ENCODE peak calls at places on chromosomes 16 and 17, in six cellular contexts. M is body of pancreas, E is spleen, Z is heart left ventricle, K is stomach, Y is transverse colon. N is an unnamed sample.
A peak's percentile ranks its signal among the peaks of the same experiment; 100 is the strongest.

GRCh38 chr17:13513039-13513405 is 88.7 kb downstream of the HS3ST3A1 start:
- DNase-seq in Y (no peak), M (no peak), Z (peak; percentile 42), K (no peak), E (no peak), N (no peak)

GRCh38 chr16:81483064-81483969 is 38.7 kb downstream of the CMIP start:
- DNase-seq in E (no peak), Y (no peak), K (no peak), Z (no peak), M (no peak), N (no peak)

GRCh38 chr17:32780721-32781120 is 96.2 kb downstream of the MYO1D start:
- DNase-seq in Z (no peak), Y (no peak), K (no peak), M (no peak), E (no peak), N (no peak)

GRCh38 chr17:31541559-31541958 is 150.1 kb downstream of the RAB11FIP4 start:
- DNase-seq in M (peak; percentile 64), Y (no peak), E (peak; percentile 68), K (no peak), Z (peak; percentile 50), N (no peak)

GRCh38 chr17:78645421-78646295 is 68.5 kb upstream of the DNAH17 start:
- DNase-seq in M (peak; percentile 39), Z (peak; percentile 87), K (peak; percentile 57), Y (peak; percentile 81), E (peak; percentile 92), N (peak; percentile 59)

GRCh38 chr16:29806641-29807425 is 504 bp downstream of the MAZ start:
- DNase-seq in Z (peak; percentile 68), K (peak; percentile 44), E (peak; percentile 93), M (peak; percentile 62), Y (peak; percentile 64), N (no peak)

GRCh38 chr17:9702916-9703780 is 57.8 kb downstream of the USP43 start:
- DNase-seq in M (no peak), Z (no peak), Y (no peak), E (no peak), K (no peak), N (no peak)

GRCh38 chr16:12294471-12294870 is 317.9 kb downstream of the SNX29 start:
- DNase-seq in Y (no peak), E (no peak), M (no peak), Z (no peak), K (no peak), N (no peak)

GRCh38 chr17:27446569-27447301 is 9.5 kb upstream of the KSR1 start:
- DNase-seq in Z (no peak), K (no peak), Y (no peak), M (no peak), E (no peak), N (no peak)

GRCh38 chr16:15502041-15502725 is 67.8 kb downstream of the BMERB1 start:
- DNase-seq in M (no peak), E (no peak), Z (no peak), K (no peak), Y (no peak), N (no peak)

GRCh38 chr16:84068041-84068440 is 25.4 kb upstream of the SLC38A8 start:
- DNase-seq in E (no peak), M (no peak), K (no peak), Z (no peak), Y (no peak), N (no peak)

GRCh38 chr16:75908718-75909117 is 182.4 kb upstream of the CPHXL start:
- DNase-seq in Y (no peak), M (no peak), E (no peak), Z (no peak), K (no peak), N (no peak)

GRCh38 chr16:80682435-80683070 is 121.8 kb downstream of the CDYL2 start:
- DNase-seq in Y (no peak), Z (no peak), E (no peak), K (no peak), M (no peak), N (no peak)

GRCh38 chr17:14228903-14229302 is 7.8 kb downstream of the CDRT15 start:
- DNase-seq in Y (no peak), Z (no peak), K (no peak), M (no peak), E (no peak), N (no peak)

GRCh38 chr16:58755989-58756649 is 22.0 kb upstream of the GOT2 start:
- DNase-seq in K (peak; percentile 71), Z (peak; percentile 75), E (peak; percentile 87), Y (peak; percentile 76), M (peak; percentile 72), N (peak; percentile 48)

GRCh38 chr16:1354815-1355214 is 3.1 kb downstream of the GNPTG start:
- DNase-seq in K (no peak), E (no peak), Z (no peak), Y (no peak), M (no peak), N (no peak)

GRCh38 chr16:4465977-4466779 is 8.2 kb downstream of the NMRAL1 start:
- DNase-seq in Z (peak; percentile 84), E (peak; percentile 90), K (peak; percentile 41), M (peak; percentile 28), Y (peak; percentile 25), N (no peak)

GRCh38 chr17:3744032-3744431 is 20.3 kb downstream of the HASPIN start:
- DNase-seq in Z (no peak), E (no peak), M (no peak), Y (no peak), K (no peak), N (no peak)

GRCh38 chr17:28792877-28793666 is 49.3 kb downstream of the TRAF4 start:
- DNase-seq in K (no peak), Z (no peak), E (no peak), Y (no peak), M (no peak), N (no peak)

GRCh38 chr16:16830973-16831372 is 452.0 kb downstream of the NPIPA7 start:
- DNase-seq in Z (no peak), K (no peak), Y (no peak), M (no peak), E (no peak), N (no peak)

GRCh38 chr17:31586946-31587345 is 195.5 kb downstream of the RAB11FIP4 start:
- DNase-seq in Z (no peak), Y (no peak), M (no peak), K (no peak), E (no peak), N (no peak)

GRCh38 chr16:10878644-10879498 is 1.9 kb downstream of the CIITA start:
- DNase-seq in M (peak; percentile 48), Z (peak; percentile 50), K (peak; percentile 75), E (peak; percentile 89), Y (peak; percentile 58), N (no peak)

GRCh38 chr16:79627092-79627491 is 26.6 kb upstream of the MAF start:
- DNase-seq in Z (no peak), E (no peak), K (no peak), M (no peak), Y (no peak), N (no peak)

GRCh38 chr16:84487358-84487757 is 17.1 kb downstream of the MEAK7 start:
- DNase-seq in K (peak; percentile 25), E (no peak), Z (no peak), M (no peak), Y (no peak), N (no peak)

GRCh38 chr16:23269248-23270091 is 32.6 kb upstream of the SCNN1B start:
- DNase-seq in E (no peak), M (no peak), Y (no peak), Z (no peak), K (no peak), N (no peak)

GRCh38 chr16:17222756-17223411 is 247.9 kb downstream of the XYLT1 start:
- DNase-seq in E (no peak), Z (peak; percentile 35), Y (peak; percentile 17), M (peak; percentile 21), K (no peak), N (peak; percentile 5)

GRCh38 chr16:381788-382717 is at the start of gene PGAP6:
- DNase-seq in E (peak; percentile 93), Y (peak; percentile 76), M (peak; percentile 81), K (peak; percentile 79), Z (peak; percentile 72), N (peak; percentile 66)

GRCh38 chr17:78738698-78739097 is 43.4 kb downstream of the CYTH1 start:
- DNase-seq in E (no peak), K (no peak), Z (no peak), Y (no peak), M (no peak), N (no peak)

GRCh38 chr17:1229354-1229890 is 40.8 kb upstream of the BHLHA9 start:
- DNase-seq in Z (peak; percentile 79), M (peak; percentile 40), Y (peak; percentile 89), K (peak; percentile 71), E (peak; percentile 93), N (peak; percentile 29)

GRCh38 chr17:69423450-69423849 is 9.0 kb downstream of the MAP2K6 start:
- DNase-seq in M (no peak), Y (no peak), E (no peak), K (no peak), Z (no peak), N (no peak)

GRCh38 chr16:78599271-78599670 is 499.8 kb downstream of the WWOX start:
- DNase-seq in Y (no peak), E (no peak), Z (no peak), M (no peak), K (no peak), N (no peak)

GRCh38 chr17:76593338-76593737 is 7.7 kb upstream of the ST6GALNAC2 start:
- DNase-seq in E (no peak), K (no peak), Y (no peak), M (no peak), Z (no peak), N (no peak)
- TF ChIP-seq CTCF in E (no peak), K (no peak), Y (no peak), M (no peak), Z (no peak), N (no peak)

DNA sequence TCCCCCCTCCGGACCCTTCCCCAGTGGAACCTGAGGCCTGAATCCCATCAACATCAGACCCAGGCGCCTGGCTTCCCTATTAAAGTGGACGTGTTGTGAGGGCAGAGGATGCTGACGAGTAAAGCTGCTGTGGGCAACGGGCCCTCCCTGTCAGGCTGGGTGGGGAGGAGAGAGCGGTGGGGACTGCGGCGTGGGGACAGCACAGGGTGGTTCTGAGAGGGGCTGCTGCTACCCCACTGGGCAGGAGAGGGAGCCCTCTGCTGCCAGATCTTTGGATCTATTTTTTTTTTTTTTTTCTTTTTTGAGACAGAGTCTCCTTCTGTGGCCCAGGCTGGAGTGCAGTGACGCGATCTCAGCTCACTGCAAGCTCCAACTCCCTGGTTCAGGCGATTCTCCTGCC is 5.9 kb downstream of the CA5A start:
- DNase-seq in M (no peak), Y (no peak), K (no peak), E (no peak), Z (no peak), N (no peak)
- TF ChIP-seq POLR2A in M (no peak), Y (no peak), K (no peak), E (no peak), Z (no peak), N (no peak)

DNA sequence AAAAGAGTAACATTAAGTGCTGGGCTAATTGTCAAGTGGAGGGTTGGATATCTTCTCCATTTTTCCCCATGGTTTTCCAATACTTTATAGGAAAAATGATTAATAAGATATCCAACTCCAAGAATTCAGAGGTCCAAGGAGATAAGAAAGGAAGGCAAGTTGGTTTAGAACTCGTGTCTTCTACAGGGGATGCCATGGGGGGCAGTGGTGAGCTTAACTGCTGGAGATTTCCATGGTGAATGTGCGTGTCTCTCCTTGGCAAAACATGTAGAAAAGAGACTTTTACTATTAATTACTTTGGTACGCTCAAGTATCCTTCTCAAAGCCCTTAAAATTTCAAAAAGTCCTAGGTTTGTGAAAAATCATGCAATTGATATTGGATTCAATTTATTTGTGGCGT is 982.9 kb upstream of the RBFOX1 start:
- DNase-seq in K (no peak), M (no peak), Z (no peak), Y (no peak), E (no peak), N (no peak)
- TF ChIP-seq CTCF in K (no peak), M (no peak), Z (no peak), Y (no peak), E (no peak), N (no peak)

GRCh38 chr16:89921699-89922476 is 1.3 kb upstream of the TUBB3 start:
- DNase-seq in M (peak; percentile 46), K (peak; percentile 58), Z (peak; percentile 88), E (no peak), Y (peak; percentile 59), N (no peak)
- TF ChIP-seq POLR2A in M (peak; percentile 44), K (no peak), Z (no peak), E (no peak), Y (no peak), N (no peak)